ENCODE peak calls at places on chromosome 14, in eight cellular contexts. X, Y, O, J, K, P, F and W are unnamed samples.

GRCh38 chr14:89616425-89617141 is 199.6 kb upstream of the FOXN3 start:
- DNase-seq in X (no peak), Y (no peak), O (peak), J (no peak), K (peak), P (no peak), F (no peak), W (peak)

GRCh38 chr14:106690333-106690891 is 1164.0 kb downstream of the TMEM121 start:
- DNase-seq in X (no peak), Y (no peak), O (no peak), J (no peak), K (no peak), P (no peak), F (no peak), W (no peak)

GRCh38 chr14:88326352-88327103 is 3.5 kb upstream of the KCNK10 start:
- DNase-seq in X (no peak), Y (no peak), O (no peak), J (no peak), K (peak), P (no peak), F (no peak), W (no peak)

GRCh38 chr14:30620178-30620577 is 1.9 kb upstream of the SCFD1 start:
- DNase-seq in X (no peak), Y (no peak), O (peak), J (no peak), K (no peak), P (no peak), F (peak), W (peak)

GRCh38 chr14:93977790-93978581 is 1.6 kb upstream of the ASB2 start:
- DNase-seq in X (no peak), Y (no peak), O (no peak), J (no peak), K (no peak), P (peak), F (no peak), W (no peak)

GRCh38 chr14:87794566-87794965 is 198.4 kb downstream of the GALC start:
- DNase-seq in X (no peak), Y (no peak), O (no peak), J (no peak), K (no peak), P (no peak), F (no peak), W (no peak)

GRCh38 chr14:34750670-34751069 is 36.3 kb upstream of the CFL2 start:
- DNase-seq in X (no peak), Y (no peak), O (peak), J (no peak), K (no peak), P (no peak), F (peak), W (peak)

GRCh38 chr14:99333841-99334240 is 61.8 kb upstream of the BCL11B start:
- DNase-seq in X (no peak), Y (no peak), O (no peak), J (no peak), K (no peak), P (no peak), F (no peak), W (no peak)

GRCh38 chr14:51535443-51536044 is 116.2 kb upstream of the FRMD6 start:
- DNase-seq in X (no peak), Y (no peak), O (no peak), J (no peak), K (no peak), P (no peak), F (no peak), W (no peak)

GRCh38 chr14:100778078-100778927 is 47.6 kb upstream of the MEG3 start:
- DNase-seq in X (no peak), Y (peak), O (no peak), J (no peak), K (no peak), P (no peak), F (no peak), W (no peak)

GRCh38 chr14:61860294-61860918 is 98.2 kb downstream of the SNAPC1 start:
- DNase-seq in X (peak), Y (no peak), O (peak), J (peak), K (peak), P (peak), F (peak), W (peak)

GRCh38 chr14:99971929-99972747 is 93.1 kb upstream of the EVL start:
- DNase-seq in X (no peak), Y (no peak), O (no peak), J (no peak), K (peak), P (no peak), F (no peak), W (no peak)

GRCh38 chr14:103158688-103159087 is 35.4 kb downstream of the TNFAIP2 start:
- DNase-seq in X (no peak), Y (no peak), O (no peak), J (no peak), K (no peak), P (no peak), F (no peak), W (no peak)

GRCh38 chr14:57317248-57317833 is 48.6 kb downstream of the AP5M1 start:
- DNase-seq in X (peak), Y (peak), O (peak), J (peak), K (peak), P (peak), F (peak), W (peak)

GRCh38 chr14:30751646-30752416 is 122.5 kb upstream of the COCH start:
- DNase-seq in X (no peak), Y (no peak), O (no peak), J (no peak), K (peak), P (no peak), F (no peak), W (no peak)

DNA sequence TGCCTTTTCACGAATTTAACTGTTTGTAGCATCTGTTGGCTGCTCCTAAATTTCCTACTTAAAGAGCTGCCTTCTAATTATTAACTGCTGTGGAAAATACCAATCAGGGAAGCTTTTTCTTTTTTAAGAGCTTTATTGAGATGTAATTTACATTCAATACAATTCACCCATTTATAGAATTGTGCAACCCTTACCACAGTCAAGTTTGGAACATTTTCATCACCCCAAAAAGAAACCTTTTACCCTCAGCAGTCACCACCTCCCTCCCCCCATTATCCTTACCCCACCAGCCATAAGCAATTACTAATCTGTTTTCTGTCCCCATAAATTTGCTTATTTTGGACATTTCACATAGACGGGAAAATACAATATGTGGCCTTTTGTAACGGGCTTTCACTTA is 1.4 kb downstream of the PCNX4 start:
- DNase-seq in X (no peak), Y (no peak), O (peak), J (no peak), K (no peak), P (no peak), F (no peak), W (peak)
- H3K4me3 ChIP-seq in X (peak), Y (peak), O (peak), J (peak), K (peak), P (peak), F (peak), W (peak)

GRCh38 chr14:23539867-23540469 is 11.6 kb downstream of the ZFHX2 start:
- DNase-seq in X (no peak), Y (no peak), O (no peak), J (no peak), K (no peak), P (no peak), F (no peak), W (no peak)
- TF ChIP-seq CTCF in X (no peak), Y (no peak), O (no peak), J (no peak), K (peak), P (no peak), F (no peak), W (no peak)

GRCh38 chr14:104657563-104658324 is 31.7 kb upstream of the INF2 start:
- DNase-seq in X (no peak), Y (no peak), O (no peak), J (no peak), K (no peak), P (no peak), F (no peak), W (no peak)
- H3K4me3 ChIP-seq in X (no peak), Y (no peak), O (no peak), J (no peak), K (no peak), P (no peak), F (no peak), W (no peak)

DNA sequence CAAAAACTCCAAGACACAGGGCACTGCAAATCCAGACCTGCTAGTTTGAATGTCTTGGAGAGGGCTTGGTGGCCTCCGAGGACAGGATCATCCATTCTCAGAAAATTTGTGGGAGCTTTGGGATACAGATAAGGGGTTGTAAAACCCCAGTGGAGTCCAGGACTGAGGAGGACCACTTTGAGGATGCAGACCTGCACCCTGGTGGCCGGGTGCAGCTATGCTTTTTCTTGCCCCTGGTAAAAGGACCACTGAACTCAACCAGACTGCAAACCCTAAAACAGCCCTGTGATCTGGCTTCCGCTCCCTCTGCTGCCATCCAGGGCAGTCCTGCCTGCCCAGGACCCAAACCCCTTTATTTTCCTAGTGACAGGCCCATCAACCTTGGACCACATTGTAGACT is 169.5 kb upstream of the DAAM1 start:
- DNase-seq in X (no peak), Y (no peak), O (peak), J (peak), K (peak), P (no peak), F (peak), W (no peak)
- TF ChIP-seq CTCF in X (no peak), Y (no peak), O (peak), J (peak), K (peak), P (no peak), F (peak), W (peak)

DNA sequence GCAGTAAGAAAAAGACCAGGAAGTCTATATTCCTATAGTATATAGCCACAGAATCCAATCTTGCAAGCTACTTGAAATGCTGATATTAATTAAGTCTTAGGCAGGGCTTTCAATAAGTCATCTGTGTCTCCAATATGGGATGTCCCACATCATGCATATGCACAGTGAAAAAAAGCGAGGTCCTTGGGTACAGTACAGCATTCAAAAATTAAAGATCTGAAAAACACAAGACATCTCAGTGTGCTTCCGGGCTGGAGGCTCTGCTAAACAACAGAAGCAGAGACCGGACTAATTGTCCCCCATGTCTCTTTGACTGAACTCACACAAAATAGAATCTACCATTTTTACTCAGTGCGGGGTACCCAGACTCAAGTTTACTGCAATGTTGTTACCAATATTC is 156.0 kb downstream of the DAD1 start:
- DNase-seq in X (no peak), Y (no peak), O (no peak), J (no peak), K (no peak), P (no peak), F (no peak), W (no peak)
- H3K4me3 ChIP-seq in X (no peak), Y (no peak), O (no peak), J (no peak), K (no peak), P (no peak), F (no peak), W (no peak)

GRCh38 chr14:96653597-96653996 is 143.6 kb upstream of the VRK1 start:
- DNase-seq in X (no peak), Y (no peak), O (no peak), J (no peak), K (no peak), P (no peak), F (no peak), W (no peak)

GRCh38 chr14:96648506-96649326 is 146.5 kb downstream of the PAPOLA start:
- DNase-seq in X (no peak), Y (no peak), O (no peak), J (no peak), K (no peak), P (no peak), F (no peak), W (no peak)

DNA sequence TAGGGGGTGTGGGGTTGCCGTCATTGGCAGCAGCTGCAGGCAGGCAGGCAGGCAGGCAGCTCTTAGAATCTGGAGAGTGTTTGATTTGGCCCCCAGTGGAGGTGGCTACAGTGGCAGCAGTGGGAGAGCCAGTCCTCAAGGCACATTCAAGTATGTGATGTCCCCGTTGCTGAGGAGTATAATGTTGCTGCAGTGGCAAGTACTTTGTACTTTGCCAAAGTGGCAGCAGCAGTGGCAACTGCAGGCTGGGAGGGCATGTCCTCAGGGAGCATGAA is 147.1 kb downstream of the PAPOLA start:
- DNase-seq in X (no peak), Y (no peak), O (no peak), J (no peak), K (no peak), P (no peak), F (no peak), W (no peak)
- TF ChIP-seq CTCF in X (no peak), Y (no peak), O (no peak), J (no peak), K (no peak), P (no peak), F (no peak), W (no peak)

GRCh38 chr14:21072102-21072501 is 2.0 kb downstream of the ARHGEF40 start:
- DNase-seq in X (peak), Y (no peak), O (peak), J (no peak), K (peak), P (no peak), F (peak), W (peak)
- H3K4me3 ChIP-seq in X (peak), Y (no peak), O (peak), J (no peak), K (peak), P (peak), F (no peak), W (peak)

DNA sequence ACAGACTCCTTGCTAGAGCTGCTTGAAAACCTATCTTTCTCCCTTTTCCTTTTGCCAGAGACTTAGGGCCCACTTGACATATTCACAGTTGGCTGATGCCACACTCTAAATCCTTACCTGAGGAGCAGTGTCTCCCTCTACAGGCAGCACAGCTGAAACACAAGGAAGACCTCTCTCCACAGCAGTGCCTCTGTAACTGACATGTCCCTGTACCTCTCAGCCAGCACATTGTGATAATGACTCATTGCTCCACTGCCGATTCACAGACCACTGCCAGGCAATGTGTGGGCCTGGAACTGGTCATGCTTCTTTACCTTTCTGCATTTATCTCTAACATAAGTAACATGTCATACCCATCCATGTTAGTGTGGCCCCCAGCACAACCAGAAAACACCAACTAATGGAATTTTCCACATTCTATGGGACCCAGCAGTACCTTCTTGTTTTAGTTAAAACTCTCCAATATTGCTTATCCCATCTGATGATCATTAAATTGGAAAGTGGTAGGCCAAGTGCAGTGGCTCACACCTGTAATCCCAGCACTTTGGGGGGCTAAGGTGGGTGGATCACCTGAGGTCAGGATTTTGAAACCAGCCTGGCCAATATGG is 56.5 kb downstream of the GTF2A1 start:
- DNase-seq in X (peak), Y (peak), O (peak), J (peak), K (peak), P (peak), F (peak), W (peak)
- TF ChIP-seq CTCF in X (peak), Y (peak), O (peak), J (peak), K (peak), P (peak), F (peak), W (peak)

GRCh38 chr14:65321370-65321875 is 91.1 kb upstream of the FUT8 start:
- DNase-seq in X (no peak), Y (no peak), O (no peak), J (no peak), K (no peak), P (no peak), F (peak), W (no peak)

GRCh38 chr14:65320661-65321308 is 91.7 kb upstream of the FUT8 start:
- DNase-seq in X (no peak), Y (no peak), O (no peak), J (no peak), K (no peak), P (no peak), F (no peak), W (no peak)

GRCh38 chr14:65318636-65319506 is 93.7 kb upstream of the FUT8 start:
- DNase-seq in X (no peak), Y (no peak), O (no peak), J (no peak), K (no peak), P (no peak), F (no peak), W (no peak)
- H3K4me3 ChIP-seq in X (no peak), Y (no peak), O (no peak), J (no peak), K (no peak), P (no peak), F (no peak), W (no peak)